ENCODE peak calls at places on chromosomes 12 and 14, in eight cellular contexts. D is GM23338, H is adrenal gland, M is Panc1, P is pancreas, G is aorta, F is thyroid gland, N is stomach. K is an unnamed sample.

GRCh38 chr12:111685322-111685810 is 390 bp downstream of the BRAP start:
- DNase-seq in F (no peak), D (no peak), H (peak; percentile 55), P (no peak), N (no peak), G (no peak), M (no peak), K (no peak)

GRCh38 chr14:20409226-20409625 is 4.1 kb downstream of the TEP1 start:
- DNase-seq in M (no peak), D (no peak), P (no peak), N (no peak), F (no peak), G (no peak), H (peak; percentile 23), K (no peak)

GRCh38 chr12:117662220-117662619 is 300.8 kb upstream of the NOS1 start:
- DNase-seq in F (no peak), H (no peak), D (no peak), P (no peak), G (no peak), M (no peak), N (no peak), K (no peak)

GRCh38 chr14:100677925-100678765 is 48.5 kb upstream of the DLK1 start:
- DNase-seq in G (no peak), H (no peak), M (no peak), D (no peak), F (no peak), N (peak; percentile 58), P (no peak), K (no peak)

GRCh38 chr14:69760810-69761209 is 6.1 kb upstream of the SRSF5 start:
- DNase-seq in F (no peak), M (no peak), P (no peak), G (no peak), N (no peak), D (no peak), H (no peak), K (no peak)

GRCh38 chr12:43348221-43348620 is 203.8 kb downstream of the ADAMTS20 start:
- DNase-seq in N (no peak), G (no peak), P (no peak), F (no peak), M (no peak), D (no peak), H (no peak), K (no peak)

GRCh38 chr14:86035882-86036281 is 505.9 kb downstream of the FLRT2 start:
- DNase-seq in H (no peak), P (no peak), G (no peak), F (peak; percentile 8), N (no peak), M (no peak), D (peak; percentile 75), K (no peak)

GRCh38 chr14:20328705-20329104 is 4.4 kb downstream of the CCNB1IP1 start:
- DNase-seq in F (no peak), M (no peak), P (no peak), H (no peak), N (no peak), G (no peak), D (no peak), K (no peak)

GRCh38 chr12:75991753-75992152 is 39.8 kb downstream of the PHLDA1 start:
- DNase-seq in P (no peak), G (no peak), H (no peak), D (no peak), F (no peak), N (no peak), M (no peak), K (no peak)
- H3K27ac ChIP-seq in P (no peak overlapping the region), G (no peak overlapping the region), H (no peak overlapping the region), D (no peak overlapping the region), F (no peak overlapping the region), N (no peak overlapping the region), M (peak overlapping the region; percentile 90), K (no peak overlapping the region)

DNA sequence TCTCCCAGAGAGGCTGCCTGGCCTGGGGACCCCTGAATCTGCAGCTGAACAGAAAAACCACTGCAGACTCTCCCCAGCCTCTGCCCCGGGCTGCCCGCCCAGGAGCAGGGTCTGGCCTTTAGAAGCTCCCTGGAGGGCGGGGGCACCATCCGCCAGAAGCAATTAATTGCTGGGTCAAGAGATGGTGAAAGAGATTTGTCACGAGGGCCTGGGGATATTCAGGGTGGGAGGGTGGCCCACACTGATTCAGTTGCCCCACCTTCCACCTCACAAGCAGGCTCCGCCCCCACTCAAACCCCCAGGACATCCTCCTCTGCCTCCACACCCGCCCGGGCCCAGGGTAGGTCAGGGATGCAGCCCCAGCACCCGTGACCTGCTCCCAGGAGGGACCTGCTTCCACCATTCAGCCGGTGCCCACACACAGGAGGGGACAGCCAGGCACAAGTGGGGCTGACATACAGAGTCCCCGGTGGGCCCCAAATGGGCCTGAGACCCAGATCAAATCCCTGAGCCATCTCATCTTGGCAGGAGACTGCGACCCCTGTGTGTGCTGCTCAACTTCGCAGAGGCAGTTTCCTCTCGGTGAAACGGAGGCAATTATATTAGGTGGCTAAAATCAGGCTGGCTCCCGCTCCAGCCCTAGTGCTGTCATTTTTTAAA is 23.0 kb downstream of the NCOR2 start:
- DNase-seq in N (no peak), P (no peak), F (no peak), M (no peak), H (no peak), D (no peak), G (no peak), K (no peak)
- H3K4me3 ChIP-seq in N (no peak overlapping the region), P (no peak overlapping the region), F (no peak overlapping the region), M (no peak overlapping the region), H (no peak overlapping the region), D (no peak overlapping the region), G (no peak overlapping the region), K (no peak overlapping the region)

GRCh38 chr12:124370851-124371250 is 76.0 kb downstream of the RFLNA start:
- DNase-seq in G (no peak), D (no peak), N (no peak), P (no peak), F (no peak), H (no peak), M (no peak), K (no peak)
- H3K4me1 ChIP-seq in G (no peaks in the 10 kb centered on the region), D (no peaks in the 10 kb centered on the region), N (peaks cover 69% of the 10 kb centered on the region), P (peaks cover 36% of the 10 kb centered on the region), F (peaks cover 36% of the 10 kb centered on the region), H (peaks cover 69% of the 10 kb centered on the region), M (peaks cover 80% of the 10 kb centered on the region), K (peaks cover 42% of the 10 kb centered on the region)

GRCh38 chr12:124760548-124760947 is 103.1 kb downstream of the SCARB1 start:
- DNase-seq in G (no peak), P (no peak), N (no peak), D (no peak), M (no peak), F (no peak), H (no peak), K (no peak)
- H3K27ac ChIP-seq in G (no peak overlapping the region), P (peak overlapping the region; percentile 17), N (no peak overlapping the region), D (no peak overlapping the region), M (peak overlapping the region; percentile 75), F (no peak overlapping the region), H (no peak overlapping the region), K (no peak overlapping the region)

GRCh38 chr14:34710006-34710405 is 4.4 kb downstream of the CFL2 start:
- DNase-seq in G (no peak), H (no peak), M (no peak), D (no peak), N (no peak), F (no peak), P (no peak), K (no peak)
- H3K4me3 ChIP-seq in G (no peak overlapping the region), H (peak overlapping the region; percentile 6), M (no peak overlapping the region), D (no peak overlapping the region), N (no peak overlapping the region), F (no peak overlapping the region), P (no peak overlapping the region), K (no peak overlapping the region)

GRCh38 chr12:115943630-115944391 is 333.7 kb downstream of the MED13L start:
- DNase-seq in G (no peak), F (no peak), M (no peak), N (no peak), D (no peak), P (peak; percentile 26), H (no peak), K (no peak)
- H3K4me1 ChIP-seq in G (no peaks in the 10 kb centered on the region), F (no peaks in the 10 kb centered on the region), M (no peaks in the 10 kb centered on the region), N (no peaks in the 10 kb centered on the region), D (no peaks in the 10 kb centered on the region), P (no peaks in the 10 kb centered on the region), H (no peaks in the 10 kb centered on the region), K (no peaks in the 10 kb centered on the region)

DNA sequence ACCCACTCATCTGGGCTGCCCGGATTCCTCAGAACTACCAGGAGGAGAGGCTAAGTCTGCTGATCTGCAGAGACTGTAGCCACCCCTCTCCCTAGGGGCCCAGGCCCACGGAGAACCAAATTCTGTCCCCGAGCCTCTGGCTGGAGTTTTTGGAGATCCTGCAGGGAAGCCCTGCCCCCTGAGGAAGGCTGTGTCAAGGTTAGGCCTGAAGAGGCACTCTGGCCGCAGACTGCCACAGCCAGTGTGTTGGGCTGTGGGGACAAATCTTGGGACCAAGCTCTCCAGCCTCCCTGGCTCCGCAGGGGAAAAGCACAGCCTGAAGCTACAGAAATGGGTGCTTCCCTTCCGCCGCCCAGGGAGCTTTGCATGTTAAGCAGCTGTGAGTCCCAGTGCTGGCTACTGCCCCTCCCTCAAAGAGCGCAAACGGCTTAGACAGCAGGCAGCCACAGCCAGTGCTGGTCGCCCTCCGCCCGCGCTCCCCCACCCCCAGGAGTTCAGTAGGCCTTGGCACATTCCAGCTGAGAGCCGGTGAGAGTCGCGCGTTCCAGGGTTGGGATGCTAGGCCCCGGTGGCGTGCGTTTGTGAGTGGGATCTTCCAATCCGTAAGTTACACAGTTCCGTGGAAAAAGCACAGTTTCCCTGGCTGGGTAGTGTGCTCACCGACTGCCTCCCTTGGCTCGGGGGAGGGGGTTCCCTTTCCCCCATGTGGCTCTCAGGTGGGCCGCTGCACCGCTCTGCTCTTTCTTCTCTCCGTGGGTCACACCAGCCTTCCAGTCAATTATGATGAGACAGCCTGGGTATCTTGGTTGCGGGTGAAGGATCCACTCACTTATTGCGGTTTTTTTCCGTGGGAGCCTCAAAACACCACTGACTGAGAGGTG is 13.2 kb downstream of the CLEC4E start:
- DNase-seq in M (no peak), H (no peak), G (no peak), P (no peak), F (no peak), N (no peak), D (peak; percentile 58), K (no peak)
- H3K27ac ChIP-seq in M (no peak overlapping the region), H (no peak overlapping the region), G (no peak overlapping the region), P (no peak overlapping the region), F (no peak overlapping the region), N (no peak overlapping the region), D (no peak overlapping the region), K (no peak overlapping the region)

GRCh38 chr12:132228535-132229422 is 84.5 kb downstream of the NOC4L start:
- DNase-seq in H (no peak), M (no peak), G (peak; percentile 70), F (no peak), D (no peak), P (no peak), N (no peak), K (no peak)
- H3K4me3 ChIP-seq in H (no peak overlapping the region), M (no peak overlapping the region), G (no peak overlapping the region), F (no peak overlapping the region), D (no peak overlapping the region), P (no peak overlapping the region), N (no peak overlapping the region), K (no peak overlapping the region)

DNA sequence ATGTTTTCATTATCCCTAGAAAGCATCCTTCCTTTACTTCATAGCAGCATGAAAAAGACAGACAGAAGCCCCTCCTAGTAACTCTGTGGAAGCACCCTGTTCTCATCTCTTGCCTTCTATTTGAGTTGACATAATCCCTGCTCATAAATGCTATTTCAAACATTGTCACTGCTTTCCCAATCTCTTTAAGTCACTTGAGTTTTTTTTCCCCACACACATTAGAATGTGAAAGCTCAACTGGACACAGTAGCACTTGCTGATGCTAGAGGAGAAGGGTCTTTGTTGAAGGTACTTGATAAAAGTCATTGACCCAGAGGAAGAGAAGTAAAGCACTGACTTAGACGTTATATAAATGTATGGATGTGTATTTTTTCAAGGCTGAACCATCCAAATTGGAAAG is 3.0 kb downstream of the E2F7 start:
- DNase-seq in H (no peak), M (no peak), D (no peak), N (no peak), G (no peak), F (no peak), P (no peak), K (no peak)
- H3K4me1 ChIP-seq in H (peaks cover 15% of the 10 kb centered on the region), M (peaks cover 20% of the 10 kb centered on the region), D (peaks cover 13% of the 10 kb centered on the region), N (peaks cover 28% of the 10 kb centered on the region), G (no peaks in the 10 kb centered on the region), F (no peaks in the 10 kb centered on the region), P (no peaks in the 10 kb centered on the region), K (peaks cover 35% of the 10 kb centered on the region)